ENCODE peak calls at places on chromosomes 3 and 15, in four cellular contexts. L, J, M and T are unnamed samples.

GRCh38 chr3:12405432-12406272 is 78.6 kb upstream of the TSEN2 start:
- DNase-seq in L (peak), J (peak), M (no peak), T (peak)

GRCh38 chr3:66722675-66723074 is 221.9 kb upstream of the LRIG1 start:
- DNase-seq in L (peak), J (no peak), M (no peak), T (peak)

GRCh38 chr3:172098698-172099494 is 59.5 kb downstream of the FNDC3B start:
- DNase-seq in L (peak), J (no peak), M (peak), T (no peak)

GRCh38 chr15:95874625-95875024 is 455.9 kb upstream of the NR2F2 start:
- DNase-seq in L (no peak), J (no peak), M (no peak), T (no peak)

GRCh38 chr3:57112206-57112605 is 51.7 kb downstream of the SPATA12 start:
- DNase-seq in L (no peak), J (peak), M (peak), T (peak)

GRCh38 chr3:134473868-134474546 is 11.8 kb downstream of the ANAPC13 start:
- DNase-seq in L (peak), J (peak), M (peak), T (peak)

GRCh38 chr15:90190606-90191343 is 10.4 kb upstream of the SEMA4B start:
- DNase-seq in L (no peak), J (no peak), M (no peak), T (no peak)

GRCh38 chr3:184299488-184300376 is 691 bp downstream of the PSMD2 start:
- DNase-seq in L (peak), J (no peak), M (no peak), T (peak)

GRCh38 chr3:89525597-89525996 is 418.2 kb downstream of the EPHA3 start:
- DNase-seq in L (no peak), J (no peak), M (peak), T (no peak)

GRCh38 chr3:47485812-47486211 is 10.1 kb upstream of the SCAP start:
- DNase-seq in L (no peak), J (no peak), M (no peak), T (no peak)

GRCh38 chr3:134860141-134860540 is 65.1 kb downstream of the EPHB1 start:
- DNase-seq in L (no peak), J (no peak), M (no peak), T (no peak)

GRCh38 chr15:60713096-60714084 is 234.4 kb upstream of the ICE2 start:
- DNase-seq in L (peak), J (no peak), M (no peak), T (peak)

GRCh38 chr3:12143949-12144504 is 14.7 kb downstream of the TIMP4 start:
- DNase-seq in L (peak), J (no peak), M (no peak), T (peak)

GRCh38 chr3:129722527-129722926 is 116.1 kb upstream of the PLXND1 start:
- DNase-seq in L (no peak), J (no peak), M (no peak), T (no peak)

GRCh38 chr3:54817628-54818027 is 110.2 kb downstream of the LRTM1 start:
- DNase-seq in L (peak), J (no peak), M (no peak), T (no peak)

GRCh38 chr15:27082019-27082418 is 111.0 kb downstream of the GABRG3 start:
- DNase-seq in L (peak), J (no peak), M (no peak), T (no peak)

GRCh38 chr3:162738778-162739177 is 1242.2 kb downstream of the OTOL1 start:
- DNase-seq in L (peak), J (no peak), M (no peak), T (no peak)

GRCh38 chr15:29558261-29558660 is 264.0 kb downstream of the TJP1 start:
- DNase-seq in L (no peak), J (no peak), M (no peak), T (no peak)

GRCh38 chr3:50567011-50567385 is 549 bp downstream of the C3orf18 start:
- DNase-seq in L (no peak), J (no peak), M (no peak), T (no peak)

GRCh38 chr15:89898628-89899302 is 5.0 kb upstream of the AP3S2 start:
- DNase-seq in L (peak), J (peak), M (peak), T (peak)

DNA sequence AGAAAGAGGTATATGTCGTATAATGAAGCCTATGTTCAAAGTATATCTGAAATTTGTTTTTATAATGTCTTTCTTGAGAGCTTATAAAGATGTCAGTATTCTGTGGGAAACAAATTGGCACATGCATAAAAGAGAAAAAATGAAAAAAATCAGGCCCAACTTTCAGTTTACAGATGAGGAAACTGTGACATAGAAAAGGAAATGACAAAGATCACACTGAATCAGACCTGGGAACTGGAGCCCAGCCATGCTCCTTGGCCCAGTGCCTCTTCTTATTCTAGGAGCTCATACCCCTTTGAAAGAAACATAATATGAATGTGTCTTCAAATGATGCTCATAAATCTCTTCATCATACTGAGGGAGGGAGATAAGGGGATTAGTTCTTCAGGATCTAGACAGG is 48.4 kb downstream of the TMEM44 start:
- DNase-seq in L (peak), J (no peak), M (no peak), T (peak)
- H3K4me3 ChIP-seq in L (peak), J (peak), M (peak), T (no peak)

GRCh38 chr15:80744826-80745225 is 34.3 kb upstream of the CEMIP start:
- DNase-seq in L (peak), J (no peak), M (no peak), T (peak)

GRCh38 chr15:80744411-80744810 is 34.8 kb upstream of the CEMIP start:
- DNase-seq in L (peak), J (no peak), M (no peak), T (no peak)

GRCh38 chr15:80745888-80746287 is 33.3 kb upstream of the CEMIP start:
- DNase-seq in L (no peak), J (no peak), M (no peak), T (no peak)

GRCh38 chr15:80749589-80749988 is 29.6 kb upstream of the CEMIP start:
- DNase-seq in L (no peak), J (peak), M (no peak), T (no peak)

DNA sequence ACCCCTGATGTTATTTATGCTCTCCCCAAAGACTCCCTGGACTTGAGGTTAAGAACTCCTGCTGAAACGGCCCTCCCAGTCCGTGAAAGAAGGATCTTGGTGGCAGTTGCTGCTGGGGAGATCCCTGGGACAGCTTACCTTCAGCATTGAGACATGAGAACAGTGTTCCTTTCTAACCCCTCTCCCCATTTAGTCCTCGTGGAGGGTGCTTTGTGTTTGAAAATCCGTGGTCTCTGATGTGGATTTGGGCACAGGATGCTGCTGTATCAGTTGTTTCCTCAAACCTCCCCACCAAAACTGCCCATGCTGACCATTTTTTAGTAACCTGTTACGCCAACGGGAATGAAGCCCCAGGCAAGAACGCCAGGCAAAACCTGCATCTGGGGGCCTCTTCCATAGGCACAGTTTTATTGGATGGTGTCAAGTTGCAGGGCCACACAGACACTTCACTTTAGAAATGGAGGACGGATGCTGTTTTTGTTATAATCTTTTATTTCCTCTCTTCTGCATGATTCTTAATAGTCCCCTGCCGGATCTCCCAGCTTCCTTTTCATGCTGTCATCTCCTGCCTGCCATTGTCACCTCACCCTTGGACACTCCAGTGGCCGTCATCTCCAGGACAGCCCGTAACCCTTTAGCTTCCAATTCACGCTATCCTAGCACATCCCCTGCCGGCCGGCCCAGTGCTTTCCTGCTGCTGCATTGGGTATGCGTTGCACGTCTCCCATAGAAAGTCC is 31.7 kb upstream of the CEMIP start:
- DNase-seq in L (no peak), J (no peak), M (peak), T (no peak)
- TF ChIP-seq CTCF in L (no peak), J (no peak), M (peak), T (no peak)

DNA sequence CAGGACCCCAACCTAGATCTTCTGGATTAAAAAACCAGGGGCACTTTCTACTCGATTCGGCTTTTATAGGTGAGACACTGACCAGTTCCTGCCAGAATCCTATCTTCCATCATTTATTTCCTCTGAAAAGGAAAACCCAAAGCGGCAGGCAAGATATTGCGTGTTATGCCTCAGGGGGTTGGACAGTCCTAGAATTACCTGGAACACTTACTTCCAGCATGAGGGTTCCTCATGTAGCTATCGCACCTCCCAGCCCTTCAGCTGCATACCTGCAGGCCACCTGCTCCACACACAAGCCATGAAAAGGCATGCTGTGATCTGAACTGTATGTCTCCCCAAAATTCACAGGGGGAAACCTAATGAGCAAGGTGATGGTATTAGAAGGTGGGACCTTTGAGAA is 58.3 kb upstream of the DLG1 start:
- DNase-seq in L (no peak), J (no peak), M (no peak), T (no peak)
- H3K4me3 ChIP-seq in L (no peak), J (no peak), M (no peak), T (no peak)

DNA sequence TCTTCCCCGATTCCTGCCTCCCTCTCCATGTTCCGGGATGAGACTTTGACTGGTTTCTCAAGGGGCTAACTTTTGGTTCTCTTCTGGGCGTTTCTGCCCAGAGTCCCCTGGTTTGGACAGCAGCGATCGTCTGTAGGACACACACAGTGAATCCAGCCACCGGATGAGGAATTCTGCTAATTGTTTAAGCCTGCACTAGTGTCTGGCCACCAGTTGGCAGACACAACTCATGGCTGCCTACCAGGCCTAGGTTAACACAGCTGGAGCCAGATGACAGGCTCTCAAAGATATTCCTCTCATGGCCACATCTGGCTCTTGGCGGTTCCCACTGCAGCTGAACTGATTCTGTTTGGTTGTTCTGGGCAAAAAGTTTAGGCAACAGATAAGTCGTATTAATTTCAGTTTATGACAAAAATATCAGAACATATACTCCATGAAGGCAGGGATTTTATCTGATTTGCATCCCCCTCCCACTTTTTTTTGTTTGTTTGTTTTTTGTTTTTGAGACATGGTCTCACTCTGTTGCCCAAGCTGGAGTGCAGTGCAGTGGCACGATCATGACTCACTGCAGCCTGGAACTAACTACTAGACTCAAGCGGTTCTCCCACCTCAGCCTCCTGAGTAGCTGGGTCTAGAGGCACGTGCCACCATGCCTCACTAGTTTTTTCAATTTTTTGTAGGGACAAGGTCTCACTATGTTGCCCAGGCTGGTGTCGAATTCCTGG is 272.8 kb downstream of the FOXP1 start:
- DNase-seq in L (peak), J (no peak), M (no peak), T (peak)
- TF ChIP-seq CTCF in L (no peak), J (no peak), M (peak), T (peak)